ENCODE peak calls at places on chromosomes 5 and 9, in six cellular contexts. J is fibroblast of pulmonary artery, O is lower lobe of right lung, E is upper lobe of right lung, R is H9, P is tibial nerve. M is an unnamed sample.

GRCh38 chr9:108889649-108890067 is 27.6 kb downstream of the ACTL7A start:
- DNase-seq in J (peak), O (no peak), E (no peak), R (no peak), P (no peak), M (no peak)

GRCh38 chr9:115397591-115398312 is 279.8 kb upstream of the TNC start:
- DNase-seq in J (no peak), O (no peak), E (no peak), R (no peak), P (no peak), M (no peak)

GRCh38 chr5:7474821-7475403 is 79.0 kb downstream of the ADCY2 start:
- DNase-seq in J (no peak), O (no peak), E (no peak), R (peak), P (no peak), M (no peak)

GRCh38 chr9:38699337-38699736 is 20.6 kb downstream of the FAM240B start:
- DNase-seq in J (no peak), O (no peak), E (no peak), R (no peak), P (no peak), M (no peak)

GRCh38 chr9:107615325-107615724 is 125.8 kb upstream of the KLF4 start:
- DNase-seq in J (peak), O (no peak), E (no peak), R (no peak), P (no peak), M (no peak)

GRCh38 chr9:116647515-116647809 is 39.6 kb upstream of the TRIM32 start:
- DNase-seq in J (no peak), O (no peak), E (no peak), R (no peak), P (no peak), M (no peak)

GRCh38 chr9:137168907-137169763 is 716 bp downstream of the LRRC26 start:
- DNase-seq in J (no peak), O (no peak), E (no peak), R (peak), P (no peak), M (peak)

GRCh38 chr5:10981927-10982326 is 220.9 kb upstream of the DAP start:
- DNase-seq in J (no peak), O (no peak), E (no peak), R (no peak), P (no peak), M (no peak)

GRCh38 chr5:172133359-172134029 is 54.5 kb downstream of the STK10 start:
- DNase-seq in J (peak), O (peak), E (peak), R (no peak), P (no peak), M (no peak)

GRCh38 chr5:32099486-32100035 is 74.6 kb downstream of the GOLPH3 start:
- DNase-seq in J (no peak), O (no peak), E (no peak), R (no peak), P (no peak), M (no peak)

GRCh38 chr5:120146787-120147186 is 317.3 kb upstream of the PRR16 start:
- DNase-seq in J (no peak), O (no peak), E (no peak), R (no peak), P (no peak), M (no peak)
- TF ChIP-seq CTCF in J (no peak), O (no peak), E (no peak), R (no peak), P (no peak), M (no peak)

DNA sequence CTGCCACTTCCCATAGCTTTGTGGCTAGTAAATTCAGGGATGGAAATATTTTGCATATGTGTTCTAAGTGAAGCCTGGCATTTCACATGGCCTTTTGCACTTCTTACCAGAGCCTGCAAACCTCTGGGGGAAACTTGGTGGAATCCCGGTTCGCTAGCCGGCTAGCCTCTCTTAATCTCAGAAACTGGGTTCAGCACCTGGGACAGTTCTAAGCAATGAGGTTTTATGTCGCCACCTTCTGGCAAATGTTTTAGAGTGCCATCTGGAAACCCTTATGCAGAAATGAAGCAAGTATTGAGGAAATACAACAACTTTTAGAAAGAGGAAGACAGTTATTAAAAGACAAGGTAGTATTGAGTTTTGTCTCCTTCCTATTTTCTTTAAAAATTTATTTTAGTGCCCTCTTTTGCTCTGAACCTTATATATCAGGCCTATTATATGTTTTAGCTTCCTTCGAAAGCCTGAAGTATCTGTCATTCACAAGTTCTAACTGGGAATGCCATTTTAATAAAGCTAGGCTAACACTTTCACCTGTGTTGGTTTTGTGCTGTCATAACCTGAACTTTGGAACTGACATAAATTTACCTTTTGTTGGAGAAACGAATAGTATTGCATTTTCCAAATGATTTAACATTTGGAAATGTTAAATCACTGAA is 963 bp upstream of the HTR1A start:
- DNase-seq in J (peak), O (no peak), E (no peak), R (peak), P (no peak), M (peak)
- TF ChIP-seq CTCF in J (peak), O (peak), E (peak), R (peak), P (peak), M (peak)

DNA sequence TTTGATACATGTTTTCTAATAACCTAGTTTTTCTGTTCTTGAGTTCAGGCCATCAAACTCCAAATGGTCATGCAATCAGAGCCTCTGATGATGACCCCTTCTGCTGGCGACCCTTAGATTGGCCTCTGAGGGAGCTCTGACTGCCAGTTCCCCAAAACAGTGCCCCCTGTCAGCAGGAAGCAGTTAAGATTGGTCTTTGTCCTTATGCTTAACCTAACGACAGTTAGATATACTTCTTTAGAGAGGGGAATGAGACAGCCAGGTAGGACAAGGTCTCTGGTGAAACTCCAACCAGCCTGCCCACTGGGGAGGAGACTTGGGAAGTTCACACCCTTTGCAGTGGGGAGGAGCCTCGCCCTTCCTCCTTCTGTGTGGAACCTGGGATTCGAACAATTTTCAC is 390.4 kb upstream of the KIF2A start:
- DNase-seq in J (no peak), O (no peak), E (no peak), R (peak), P (no peak), M (no peak)
- TF ChIP-seq CTCF in J (no peak), O (no peak), E (no peak), R (peak), P (no peak), M (no peak)

GRCh38 chr5:152271420-152271819 is 133.7 kb downstream of the NMUR2 start:
- DNase-seq in J (peak), O (no peak), E (no peak), R (peak), P (no peak), M (no peak)
- TF ChIP-seq CTCF in J (no peak), O (no peak), E (peak), R (peak), P (no peak), M (peak)

GRCh38 chr5:60295423-60295822 is 401.9 kb upstream of the PDE4D start:
- DNase-seq in J (peak), O (no peak), E (no peak), R (peak), P (no peak), M (no peak)
- TF ChIP-seq CTCF in J (peak), O (no peak), E (peak), R (peak), P (peak), M (peak)

GRCh38 chr9:2158111-2158610 is 143.0 kb downstream of the SMARCA2 start:
- DNase-seq in J (peak), O (peak), E (peak), R (peak), P (peak), M (no peak)
- TF ChIP-seq CTCF in J (peak), O (no peak), E (no peak), R (peak), P (no peak), M (peak)

GRCh38 chr9:125789196-125789595 is 42.0 kb downstream of the PBX3 start:
- DNase-seq in J (no peak), O (no peak), E (no peak), R (no peak), P (no peak), M (no peak)

GRCh38 chr9:125797857-125798399 is 50.8 kb downstream of the PBX3 start:
- DNase-seq in J (no peak), O (no peak), E (no peak), R (no peak), P (no peak), M (no peak)

GRCh38 chr9:125795970-125796596 is 48.9 kb downstream of the PBX3 start:
- DNase-seq in J (no peak), O (no peak), E (no peak), R (no peak), P (no peak), M (no peak)

DNA sequence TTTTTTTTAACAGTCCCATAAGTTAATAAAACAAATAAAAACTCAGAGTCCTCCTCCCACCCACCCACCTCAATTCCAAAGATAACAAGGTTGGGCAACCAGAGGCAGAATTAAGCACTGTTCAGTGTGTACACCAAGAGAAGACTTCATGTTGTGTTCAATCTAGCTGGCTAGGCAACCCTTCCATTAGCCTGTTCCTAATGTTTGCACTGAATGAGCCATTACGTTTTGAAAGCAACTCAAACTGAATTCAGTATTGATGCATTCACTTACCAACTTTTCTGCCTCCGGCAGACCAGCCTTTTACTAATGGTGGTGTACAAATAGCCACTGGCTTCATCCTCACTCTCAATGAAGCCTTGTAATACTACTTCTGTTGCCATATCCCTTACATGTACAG is 47.5 kb downstream of the PBX3 start:
- DNase-seq in J (no peak), O (no peak), E (no peak), R (no peak), P (no peak), M (no peak)
- TF ChIP-seq CTCF in J (no peak), O (no peak), E (no peak), R (no peak), P (no peak), M (no peak)

DNA sequence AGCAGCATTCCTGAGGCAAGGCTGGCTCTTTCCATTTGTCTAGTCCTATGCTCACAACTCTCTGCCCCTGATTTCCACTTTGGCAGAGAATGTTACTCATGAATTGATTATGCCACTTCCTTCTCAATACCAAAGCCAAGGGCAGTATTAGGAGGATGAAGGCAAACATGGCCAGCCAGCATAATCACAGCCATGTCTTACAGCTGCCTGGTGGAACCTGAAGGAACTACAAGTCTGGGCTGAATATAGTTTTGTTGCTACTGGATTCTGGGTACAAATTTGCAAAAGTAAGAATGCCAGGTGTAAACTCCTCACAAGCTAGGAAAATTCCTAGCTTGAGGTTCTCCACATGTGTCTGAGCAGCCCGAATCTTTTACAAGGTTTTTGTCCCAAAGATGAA is 4.2 kb downstream of the SIL1 start:
- DNase-seq in J (no peak), O (no peak), E (no peak), R (no peak), P (no peak), M (no peak)
- TF ChIP-seq CTCF in J (peak), O (no peak), E (peak), R (peak), P (no peak), M (peak)

DNA sequence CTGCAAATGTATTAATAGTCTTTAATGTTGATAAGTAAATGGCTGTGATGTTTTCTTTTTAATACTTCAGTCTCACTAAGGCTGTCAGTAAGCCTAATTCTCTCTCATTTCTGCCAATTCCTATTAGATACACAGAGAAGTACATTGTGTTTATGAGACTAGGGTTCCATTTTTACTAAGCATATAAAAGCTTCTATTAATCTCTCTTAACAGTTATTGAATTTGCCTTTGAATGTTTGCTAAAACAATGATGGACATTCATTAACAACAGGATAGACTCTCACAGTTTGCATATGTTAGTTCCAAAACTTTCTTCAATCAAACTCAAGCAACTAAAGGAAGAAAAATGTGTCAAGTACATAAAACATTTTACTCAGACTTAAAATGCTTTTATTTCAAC is 659.3 kb downstream of the TLE1 start:
- DNase-seq in J (no peak), O (no peak), E (no peak), R (no peak), P (no peak), M (no peak)
- TF ChIP-seq CTCF in J (no peak), O (no peak), E (no peak), R (no peak), P (no peak), M (no peak)